ENCODE peak calls at places on chromosomes 13 and 19, in five cellular contexts. One of them, this sample, is unnamed. For H3K4me1, the result is how much of the 10 kb centered on the place peaks cover.

GRCh38 chr19:7729211-7729610 is 2.7 kb downstream of the CLEC4G start:
- DNase-seq in adrenal gland: no peak
- DNase-seq in tibial nerve: no peak
- DNase-seq in ovary: no peak
- DNase-seq in transverse colon: no peak
- DNase-seq in this sample: no peak

GRCh38 chr13:94713556-94714182 is 1.3 kb upstream of the SOX21 start:
- DNase-seq in adrenal gland: no peak
- DNase-seq in tibial nerve: no peak
- DNase-seq in ovary: no peak
- DNase-seq in transverse colon: no peak
- DNase-seq in this sample: no peak

GRCh38 chr19:1512671-1513491 is at the start of gene ADAMTSL5:
- DNase-seq in adrenal gland: no peak
- DNase-seq in tibial nerve: no peak
- DNase-seq in ovary: peak
- DNase-seq in transverse colon: peak
- DNase-seq in this sample: no peak

GRCh38 chr19:18340237-18340989 is at the start of gene PGPEP1:
- DNase-seq in adrenal gland: peak
- DNase-seq in tibial nerve: peak
- DNase-seq in ovary: peak
- DNase-seq in transverse colon: peak
- DNase-seq in this sample: no peak

GRCh38 chr13:20254076-20254475 is 22.0 kb upstream of the GJB6 start:
- DNase-seq in adrenal gland: no peak
- DNase-seq in tibial nerve: no peak
- DNase-seq in ovary: no peak
- DNase-seq in transverse colon: no peak
- DNase-seq in this sample: no peak

GRCh38 chr19:34345934-34346333 is 19.1 kb upstream of the GPI start:
- DNase-seq in adrenal gland: peak
- DNase-seq in tibial nerve: peak
- DNase-seq in ovary: peak
- DNase-seq in transverse colon: peak
- DNase-seq in this sample: no peak

GRCh38 chr13:109737606-109738005 is 48.8 kb downstream of the IRS2 start:
- DNase-seq in adrenal gland: peak
- DNase-seq in tibial nerve: no peak
- DNase-seq in ovary: no peak
- DNase-seq in transverse colon: no peak
- DNase-seq in this sample: no peak

GRCh38 chr13:24292476-24292875 is 16.9 kb upstream of the C1QTNF9 start:
- DNase-seq in adrenal gland: no peak
- DNase-seq in tibial nerve: no peak
- DNase-seq in ovary: no peak
- DNase-seq in transverse colon: no peak
- DNase-seq in this sample: no peak

GRCh38 chr13:78520425-78520824 is 82.9 kb downstream of the POU4F1 start:
- DNase-seq in adrenal gland: no peak
- DNase-seq in tibial nerve: no peak
- DNase-seq in ovary: no peak
- DNase-seq in transverse colon: no peak
- DNase-seq in this sample: no peak

GRCh38 chr19:18856385-18857126 is 24.8 kb downstream of the UPF1 start:
- DNase-seq in adrenal gland: no peak
- DNase-seq in tibial nerve: no peak
- DNase-seq in ovary: no peak
- DNase-seq in transverse colon: no peak
- DNase-seq in this sample: no peak

GRCh38 chr13:44212633-44213387 is 160.8 kb upstream of the SERP2 start:
- DNase-seq in adrenal gland: no peak
- DNase-seq in tibial nerve: no peak
- DNase-seq in ovary: no peak
- DNase-seq in transverse colon: no peak
- DNase-seq in this sample: no peak

GRCh38 chr13:110409581-110409992 is 102.5 kb downstream of the COL4A2 start:
- DNase-seq in adrenal gland: peak
- DNase-seq in tibial nerve: no peak
- DNase-seq in ovary: no peak
- DNase-seq in transverse colon: no peak
- DNase-seq in this sample: no peak

GRCh38 chr13:111967572-111968201 is 99.3 kb upstream of the SOX1 start:
- DNase-seq in adrenal gland: no peak
- DNase-seq in tibial nerve: no peak
- DNase-seq in ovary: no peak
- DNase-seq in transverse colon: no peak
- DNase-seq in this sample: no peak

GRCh38 chr19:33111587-33111986 is 20.3 kb upstream of the WDR88 start:
- DNase-seq in adrenal gland: no peak
- DNase-seq in tibial nerve: no peak
- DNase-seq in ovary: no peak
- DNase-seq in transverse colon: no peak
- DNase-seq in this sample: no peak

GRCh38 chr19:7533925-7534480 is 1.5 kb upstream of the PNPLA6 start:
- DNase-seq in adrenal gland: peak
- DNase-seq in tibial nerve: peak
- DNase-seq in ovary: peak
- DNase-seq in transverse colon: peak
- DNase-seq in this sample: peak

GRCh38 chr13:24670927-24671326 is 9.3 kb upstream of the ATP12A start:
- DNase-seq in adrenal gland: no peak
- DNase-seq in tibial nerve: no peak
- DNase-seq in ovary: no peak
- DNase-seq in transverse colon: no peak
- DNase-seq in this sample: no peak

GRCh38 chr13:19864018-19864338 is 529 bp upstream of the ZMYM5 start:
- DNase-seq in adrenal gland: peak
- DNase-seq in tibial nerve: no peak
- DNase-seq in ovary: peak
- DNase-seq in transverse colon: peak
- DNase-seq in this sample: peak

GRCh38 chr13:79631260-79631659 is 150.3 kb downstream of the NDFIP2 start:
- DNase-seq in adrenal gland: peak
- DNase-seq in tibial nerve: no peak
- DNase-seq in ovary: no peak
- DNase-seq in transverse colon: no peak
- DNase-seq in this sample: no peak

GRCh38 chr13:26465514-26465913 is 92.0 kb upstream of the WASF3 start:
- DNase-seq in adrenal gland: no peak
- DNase-seq in tibial nerve: no peak
- DNase-seq in ovary: no peak
- DNase-seq in transverse colon: no peak
- DNase-seq in this sample: no peak

GRCh38 chr19:4172861-4173473 is 9.4 kb downstream of the SIRT6 start:
- DNase-seq in adrenal gland: peak
- DNase-seq in tibial nerve: peak
- DNase-seq in ovary: peak
- DNase-seq in transverse colon: peak
- DNase-seq in this sample: no peak

GRCh38 chr13:33340631-33341030 is 55.1 kb upstream of the STARD13 start:
- DNase-seq in adrenal gland: no peak
- DNase-seq in tibial nerve: no peak
- DNase-seq in ovary: no peak
- DNase-seq in transverse colon: no peak
- DNase-seq in this sample: no peak

GRCh38 chr19:35555301-35556005 is 8.0 kb downstream of the ATP4A start:
- DNase-seq in adrenal gland: peak
- DNase-seq in tibial nerve: no peak
- DNase-seq in ovary: no peak
- DNase-seq in transverse colon: no peak
- DNase-seq in this sample: no peak

GRCh38 chr13:107832521-107833095 is 382.7 kb downstream of the LIG4 start:
- DNase-seq in adrenal gland: no peak
- DNase-seq in tibial nerve: no peak
- DNase-seq in ovary: no peak
- DNase-seq in transverse colon: no peak
- DNase-seq in this sample: no peak

GRCh38 chr13:33015275-33015674 is 948 bp upstream of the KL start:
- DNase-seq in adrenal gland: no peak
- DNase-seq in tibial nerve: peak
- DNase-seq in ovary: no peak
- DNase-seq in transverse colon: no peak
- DNase-seq in this sample: no peak

GRCh38 chr19:29858000-29858596 is 46.3 kb downstream of the CCNE1 start:
- DNase-seq in adrenal gland: peak
- DNase-seq in tibial nerve: no peak
- DNase-seq in ovary: no peak
- DNase-seq in transverse colon: peak
- DNase-seq in this sample: no peak

GRCh38 chr19:16327501-16327900 is 2.9 kb downstream of the KLF2 start:
- DNase-seq in adrenal gland: no peak
- DNase-seq in tibial nerve: no peak
- DNase-seq in ovary: no peak
- DNase-seq in transverse colon: peak
- DNase-seq in this sample: no peak
- H3K4me1 ChIP-seq in adrenal gland: under half
- H3K4me1 ChIP-seq in tibial nerve: under half
- H3K4me1 ChIP-seq in ovary: under half
- H3K4me1 ChIP-seq in transverse colon: under half
- H3K4me1 ChIP-seq in this sample: under half

DNA sequence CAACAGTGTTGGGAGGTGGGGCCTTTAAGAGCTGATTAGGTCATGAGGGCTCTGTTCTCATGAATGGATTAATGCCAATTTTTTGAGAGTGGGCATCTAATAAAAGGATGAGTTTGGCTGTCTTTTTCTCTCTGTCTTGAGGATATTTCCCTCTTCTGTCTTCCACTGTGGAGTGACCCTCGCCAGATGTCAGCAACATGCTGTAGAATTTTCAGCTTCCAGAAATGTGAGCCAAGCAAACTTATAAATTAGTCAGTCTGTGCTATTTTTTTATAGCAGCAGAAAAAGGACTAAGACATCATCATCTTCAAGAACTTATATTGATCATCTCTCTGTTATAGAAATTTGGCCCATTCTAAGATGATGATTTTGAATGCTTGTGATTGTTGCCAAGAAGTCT is 431.4 kb downstream of the FGF9 start:
- DNase-seq in adrenal gland: no peak
- DNase-seq in tibial nerve: no peak
- DNase-seq in ovary: no peak
- DNase-seq in transverse colon: no peak
- DNase-seq in this sample: no peak
- H3K27ac ChIP-seq in adrenal gland: no peak
- H3K27ac ChIP-seq in tibial nerve: no peak
- H3K27ac ChIP-seq in ovary: no peak
- H3K27ac ChIP-seq in transverse colon: no peak
- H3K27ac ChIP-seq in this sample: no peak

DNA sequence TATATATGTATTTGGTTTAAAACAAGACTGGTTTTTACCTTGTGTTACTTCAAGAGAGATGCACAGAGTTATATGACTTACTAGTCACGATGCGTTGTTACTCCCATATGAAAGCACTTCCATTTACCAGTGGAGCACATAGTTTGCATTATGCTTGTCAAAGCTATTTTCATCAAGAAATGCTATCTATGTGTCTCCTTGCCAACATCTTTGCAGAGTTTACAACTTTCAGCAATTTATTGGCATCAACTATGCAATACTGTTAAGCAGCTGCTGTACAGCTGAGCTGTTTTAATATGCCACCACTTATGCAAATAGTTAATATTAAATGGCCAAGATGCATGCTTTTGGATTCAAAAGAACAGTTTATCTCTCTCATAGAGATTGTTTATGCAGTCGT is 67.9 kb upstream of the KLF5 start:
- DNase-seq in adrenal gland: no peak
- DNase-seq in tibial nerve: no peak
- DNase-seq in ovary: no peak
- DNase-seq in transverse colon: no peak
- DNase-seq in this sample: no peak
- TF ChIP-seq POLR2A in adrenal gland: no peak
- TF ChIP-seq POLR2A in tibial nerve: no peak
- TF ChIP-seq POLR2A in ovary: no peak
- TF ChIP-seq POLR2A in transverse colon: no peak
- TF ChIP-seq POLR2A in this sample: no peak

GRCh38 chr19:40279120-40279551 is 6.0 kb downstream of the AKT2 start:
- DNase-seq in adrenal gland: no peak
- DNase-seq in tibial nerve: peak
- DNase-seq in ovary: peak
- DNase-seq in transverse colon: peak
- DNase-seq in this sample: no peak

GRCh38 chr19:40279761-40280607 is 5.2 kb downstream of the AKT2 start:
- DNase-seq in adrenal gland: no peak
- DNase-seq in tibial nerve: no peak
- DNase-seq in ovary: no peak
- DNase-seq in transverse colon: no peak
- DNase-seq in this sample: no peak

GRCh38 chr19:40281381-40282208 is 3.5 kb downstream of the AKT2 start:
- DNase-seq in adrenal gland: no peak
- DNase-seq in tibial nerve: no peak
- DNase-seq in ovary: no peak
- DNase-seq in transverse colon: no peak
- DNase-seq in this sample: no peak

GRCh38 chr19:40282209-40282580 is 3.0 kb downstream of the AKT2 start:
- DNase-seq in adrenal gland: no peak
- DNase-seq in tibial nerve: no peak
- DNase-seq in ovary: no peak
- DNase-seq in transverse colon: no peak
- DNase-seq in this sample: no peak

DNA sequence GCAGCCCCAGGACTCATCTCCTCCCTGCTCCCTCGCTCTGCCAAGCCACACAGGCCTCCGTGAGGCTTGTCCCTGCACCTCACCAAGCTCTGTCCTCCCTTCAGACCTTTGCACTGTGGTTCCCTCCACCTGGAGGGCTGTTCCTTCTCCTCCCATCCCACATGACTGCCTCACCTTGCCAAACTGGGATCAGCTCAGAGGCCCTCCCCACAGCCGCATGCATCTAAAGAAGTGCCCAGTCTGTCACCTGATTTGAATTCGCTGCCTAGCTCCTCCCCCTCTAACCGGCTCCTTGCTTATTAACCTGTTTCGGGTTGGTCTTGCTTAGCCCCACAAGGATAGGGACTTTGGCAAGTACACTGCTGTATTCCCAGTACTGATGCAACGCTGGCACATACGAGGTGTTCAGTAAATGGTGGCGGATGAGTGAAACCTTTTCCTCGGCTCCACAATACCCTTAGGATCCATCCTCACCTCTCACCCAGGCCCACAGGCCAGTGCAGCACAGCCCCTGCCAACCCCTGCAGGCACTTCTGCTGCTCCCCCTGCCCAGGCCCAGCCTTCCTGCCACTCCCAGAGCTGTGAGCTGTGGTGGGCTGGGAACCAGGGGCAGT is 4.4 kb downstream of the AKT2 start:
- DNase-seq in adrenal gland: no peak
- DNase-seq in tibial nerve: no peak
- DNase-seq in ovary: no peak
- DNase-seq in transverse colon: peak
- DNase-seq in this sample: no peak
- H3K4me1 ChIP-seq in adrenal gland: under half
- H3K4me1 ChIP-seq in tibial nerve: under half
- H3K4me1 ChIP-seq in ovary: half or more
- H3K4me1 ChIP-seq in transverse colon: half or more
- H3K4me1 ChIP-seq in this sample: half or more

DNA sequence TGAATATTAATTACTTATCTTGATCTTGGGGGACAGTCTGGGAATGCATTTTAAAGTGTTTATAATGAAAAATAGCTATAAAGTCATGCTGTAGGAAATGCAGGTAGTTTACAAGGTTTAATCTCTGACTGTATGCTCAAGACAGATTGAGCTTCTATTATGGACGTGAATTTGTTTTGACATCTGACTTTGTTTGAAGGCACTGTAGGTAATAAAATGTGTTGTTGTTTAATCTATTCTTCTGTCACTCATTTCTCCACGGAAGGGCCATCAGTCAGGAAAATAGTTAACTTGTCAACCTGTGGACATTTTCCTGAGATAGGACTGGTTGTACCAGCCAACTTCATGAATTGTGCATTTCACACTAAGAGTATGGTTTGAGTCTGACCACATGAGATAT is 893.1 kb upstream of the SLITRK6 start:
- DNase-seq in adrenal gland: no peak
- DNase-seq in tibial nerve: no peak
- DNase-seq in ovary: no peak
- DNase-seq in transverse colon: no peak
- DNase-seq in this sample: no peak
- H3K27ac ChIP-seq in adrenal gland: no peak
- H3K27ac ChIP-seq in tibial nerve: no peak
- H3K27ac ChIP-seq in ovary: no peak
- H3K27ac ChIP-seq in transverse colon: no peak
- H3K27ac ChIP-seq in this sample: no peak